ENCODE peak calls at places on chromosomes 5 and 9, in five cellular contexts. N, B, R, O and G are unnamed samples.

GRCh38 chr5:132385321-132386105 is 16.0 kb downstream of the SLC22A5 start:
- DNase-seq in O (peak), B (peak), N (peak), R (peak), G (peak)

GRCh38 chr5:16992444-16992843 is 56.4 kb upstream of the MYO10 start:
- DNase-seq in O (no peak), R (no peak), N (no peak), B (no peak), G (no peak)

GRCh38 chr9:131034268-131034667 is 25.3 kb downstream of the LAMC3 start:
- DNase-seq in N (no peak), R (no peak), O (no peak), B (no peak), G (no peak)

GRCh38 chr9:78821126-78821822 is 524.3 kb downstream of the PSAT1 start:
- DNase-seq in O (no peak), R (no peak), N (no peak), B (no peak), G (no peak)

GRCh38 chr5:109769597-109770291 is 80.0 kb downstream of the MAN2A1 start:
- DNase-seq in R (no peak), O (no peak), N (no peak), B (no peak), G (no peak)

GRCh38 chr9:103991698-103992097 is 102.4 kb upstream of the SMC2 start:
- DNase-seq in N (no peak), R (no peak), O (no peak), B (peak), G (no peak)

GRCh38 chr5:75243100-75243499 is 6.4 kb upstream of the ANKRD31 start:
- DNase-seq in O (no peak), R (no peak), B (no peak), N (no peak), G (no peak)

GRCh38 chr5:168746893-168747640 is 167.9 kb upstream of the PANK3 start:
- DNase-seq in R (no peak), O (no peak), B (no peak), N (no peak), G (peak)

GRCh38 chr9:89425024-89425805 is 72.7 kb downstream of the SEMA4D start:
- DNase-seq in B (no peak), R (no peak), N (no peak), O (no peak), G (no peak)

GRCh38 chr5:139065296-139065695 is 132.9 kb downstream of the SIL1 start:
- DNase-seq in B (no peak), O (no peak), N (no peak), R (no peak), G (no peak)

GRCh38 chr5:143543358-143544255 is 140.1 kb upstream of the NR3C1 start:
- DNase-seq in O (no peak), B (no peak), R (no peak), N (no peak), G (peak)

GRCh38 chr5:147439253-147439652 is 70.6 kb downstream of the DPYSL3 start:
- DNase-seq in R (no peak), O (no peak), N (no peak), B (no peak), G (peak)

GRCh38 chr5:123546657-123547056 is 34.7 kb downstream of the CSNK1G3 start:
- DNase-seq in O (no peak), B (no peak), R (no peak), N (no peak), G (no peak)

GRCh38 chr5:150000990-150001659 is 586 bp downstream of the HMGXB3 start:
- DNase-seq in N (peak), O (peak), B (peak), R (peak), G (peak)

GRCh38 chr9:84711936-84712335 is 42.4 kb downstream of the NTRK2 start:
- DNase-seq in R (no peak), B (no peak), O (no peak), N (no peak), G (no peak)

GRCh38 chr9:133375116-133375723 is 640 bp downstream of the SURF4 start:
- DNase-seq in O (peak), B (peak), R (peak), N (no peak), G (no peak)

GRCh38 chr9:114433720-114434255 is 46.0 kb upstream of the AKNA start:
- DNase-seq in O (no peak), N (no peak), R (no peak), B (no peak), G (peak)

GRCh38 chr9:82488702-82489578 is 500.4 kb downstream of the SPATA31D1 start:
- DNase-seq in N (no peak), R (no peak), O (no peak), B (no peak), G (no peak)

GRCh38 chr5:150496534-150496933 is 11.4 kb upstream of the NDST1 start:
- DNase-seq in R (no peak), O (no peak), N (no peak), B (no peak), G (no peak)